ENCODE peak calls at places on chromosomes 6 and 20, in four cellular contexts. M is IMR-90, G is GM12878, T is K562. A is an unnamed sample.

GRCh38 chr6:111041917-111042316 is 45.4 kb upstream of the SLC16A10 start:
- DNase-seq in T (no peak), G (no peak), M (no peak), A (no peak)

GRCh38 chr6:79574636-79575035 is 37.4 kb upstream of the LCA5 start:
- DNase-seq in G (no peak), M (peak), T (peak), A (no peak)

GRCh38 chr6:79466222-79466834 is 70.9 kb downstream of the LCA5 start:
- DNase-seq in M (peak), G (no peak), T (no peak), A (peak)

GRCh38 chr6:7540595-7540994 is 876 bp upstream of the DSP start:
- DNase-seq in M (no peak), T (no peak), G (no peak), A (peak)

GRCh38 chr6:148934534-148934933 is 187.7 kb downstream of the UST start:
- DNase-seq in T (no peak), G (no peak), M (peak), A (no peak)

GRCh38 chr20:16082051-16082550 is 491.1 kb downstream of the KIF16B start:
- DNase-seq in T (no peak), G (no peak), M (no peak), A (no peak)

GRCh38 chr20:48155231-48155630 is 369.9 kb upstream of the SULF2 start:
- DNase-seq in M (no peak), T (no peak), G (no peak), A (no peak)

GRCh38 chr20:55632592-55632991 is 372.7 kb downstream of the CBLN4 start:
- DNase-seq in T (no peak), M (no peak), G (no peak), A (no peak)

GRCh38 chr6:82385961-82386360 is 22.3 kb downstream of the TPBG start:
- DNase-seq in G (no peak), T (no peak), M (no peak), A (no peak)

GRCh38 chr6:2529217-2529719 is 221.5 kb downstream of the MYLK4 start:
- DNase-seq in T (no peak), M (no peak), G (no peak), A (no peak)

DNA sequence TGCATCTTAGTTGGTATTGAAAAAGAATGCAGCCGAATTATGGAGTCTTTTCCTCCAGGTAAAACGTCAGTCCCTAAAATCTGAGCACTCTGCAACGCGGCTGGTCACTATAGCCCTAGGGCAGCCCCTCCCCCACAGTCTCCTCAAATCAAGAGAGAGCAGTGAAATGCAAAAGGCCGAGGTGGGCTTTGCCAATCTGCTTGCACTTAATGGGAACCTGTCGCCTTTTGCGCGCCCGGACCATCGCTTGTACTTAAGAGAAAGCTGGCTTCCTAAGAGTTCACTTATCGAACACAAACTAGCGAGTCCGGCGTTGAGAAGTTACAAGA is 447 bp downstream of the MCM3 start:
- DNase-seq in T (peak), G (no peak), M (peak), A (no peak)
- TF ChIP-seq ELK1 in T (no peak), G (no peak), M (no peak), A (no peak)

DNA sequence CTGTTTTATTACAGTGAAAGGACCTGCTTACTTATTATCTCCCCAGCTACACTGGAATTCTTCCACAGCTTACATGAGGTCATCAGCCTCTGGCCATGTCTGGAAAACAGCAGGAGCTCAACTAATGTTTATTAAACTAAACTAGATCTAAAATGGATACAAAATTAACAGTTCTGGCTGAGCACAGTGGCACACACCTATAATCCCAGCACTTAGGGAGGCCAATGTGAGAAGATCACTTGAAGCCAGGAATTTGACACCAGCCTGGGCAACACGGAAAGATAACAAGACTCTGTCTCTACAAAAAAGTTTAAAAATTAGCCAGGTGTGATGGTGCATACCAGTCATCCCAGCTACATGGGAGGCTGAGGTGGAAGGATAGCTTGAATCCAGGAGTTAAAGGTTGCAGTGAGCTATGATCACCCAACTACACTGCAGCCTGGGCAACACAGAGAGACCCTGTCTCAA is 220.8 kb upstream of the MARCKS start:
- DNase-seq in M (peak), T (no peak), G (no peak), A (peak)
- TF ChIP-seq ELK1 in M (no peak), T (no peak), G (no peak), A (no peak)

DNA sequence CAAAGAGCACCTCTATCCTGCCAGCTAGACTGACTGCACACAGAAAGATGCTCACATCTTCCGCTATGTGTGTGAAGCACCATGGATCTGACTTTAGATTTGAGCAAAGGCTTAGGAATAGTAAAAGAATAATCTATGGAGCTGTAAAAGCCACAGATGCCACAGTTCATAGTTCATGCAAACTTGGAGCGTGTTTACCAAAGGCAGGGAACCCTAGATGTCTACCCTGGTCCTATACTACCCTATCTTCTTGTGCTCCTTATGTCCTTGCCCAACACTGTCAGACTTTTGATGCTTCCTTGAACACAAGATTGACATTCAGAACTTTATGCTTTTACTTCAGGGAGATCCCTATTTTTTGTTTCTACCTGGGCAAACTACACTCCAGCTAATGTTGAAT is 39.2 kb downstream of the SPACA1 start:
- DNase-seq in G (no peak), T (no peak), M (no peak), A (no peak)
- TF ChIP-seq ELK1 in G (no peak), T (no peak), M (no peak), A (no peak)

DNA sequence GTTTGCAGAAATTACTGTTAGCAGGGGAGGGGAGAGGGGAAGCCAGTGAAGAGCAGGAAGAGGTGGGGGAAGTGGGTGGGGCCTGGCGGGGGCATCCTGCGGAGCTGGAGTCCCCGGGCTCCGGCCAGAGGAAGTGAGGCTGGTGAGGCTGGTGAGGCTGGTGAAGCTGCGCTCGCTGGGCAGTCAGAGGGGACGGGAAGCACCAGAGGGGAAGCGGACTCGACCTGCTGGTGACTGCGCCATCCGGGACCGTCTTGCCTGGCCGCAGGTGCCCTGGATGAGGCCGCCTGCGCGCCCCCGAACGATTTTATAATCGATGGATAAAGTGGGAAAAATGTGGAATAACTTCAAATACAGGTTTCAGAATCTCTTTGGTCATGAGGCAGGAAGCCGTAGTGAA is 635.3 kb upstream of the MARCKS start:
- DNase-seq in G (no peak), T (peak), M (no peak), A (no peak)
- TF ChIP-seq ELK1 in G (no peak), T (no peak), M (no peak), A (no peak)

DNA sequence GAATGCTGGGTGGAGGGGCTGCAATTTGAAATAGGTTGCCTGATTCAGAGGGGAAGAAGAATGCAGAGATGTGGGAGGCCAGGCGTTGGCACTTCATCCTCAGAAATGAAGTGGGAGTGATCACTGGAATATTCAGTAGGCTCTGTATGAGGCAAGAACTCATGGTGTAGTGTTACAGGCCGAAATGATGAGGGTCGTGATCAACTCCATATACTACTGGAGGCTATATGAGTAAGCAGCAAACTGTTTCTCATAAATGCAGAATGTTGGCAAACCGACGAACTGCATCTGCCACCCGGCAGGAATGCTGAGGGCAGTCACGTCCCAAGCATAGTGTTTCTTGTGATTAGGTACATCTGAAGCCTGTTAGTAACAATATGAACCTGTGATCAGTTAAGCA is 12.7 kb downstream of the KCNS1 start:
- DNase-seq in G (no peak), M (peak), T (no peak), A (no peak)
- TF ChIP-seq ELK1 in G (no peak), M (no peak), T (no peak), A (no peak)

GRCh38 chr6:41633235-41633634 is 5.0 kb upstream of the MDFI start:
- DNase-seq in M (no peak), T (no peak), G (no peak), A (no peak)
- TF ChIP-seq ELK1 in M (no peak), T (no peak), G (no peak), A (no peak)

GRCh38 chr20:63270606-63271325 is 1.8 kb upstream of the ARFGAP1 start:
- DNase-seq in T (no peak), M (no peak), G (no peak), A (no peak)
- TF ChIP-seq ELK1 in T (no peak), M (no peak), G (no peak), A (no peak)

GRCh38 chr6:152096863-152097496 is 289.5 kb downstream of the ESR1 start:
- DNase-seq in G (no peak), M (peak), T (no peak), A (no peak)
- TF ChIP-seq ELK1 in G (no peak), M (no peak), T (no peak), A (no peak)

GRCh38 chr6:15483060-15483459 is 179.8 kb downstream of the DTNBP1 start:
- DNase-seq in M (peak), T (no peak), G (no peak), A (no peak)
- TF ChIP-seq ELK1 in M (no peak), T (no peak), G (no peak), A (no peak)

GRCh38 chr20:35702051-35702823 is 3.0 kb downstream of the ROMO1 start:
- DNase-seq in T (no peak), G (no peak), M (peak), A (no peak)
- TF ChIP-seq ELK1 in T (no peak), G (no peak), M (no peak), A (no peak)